ENCODE peak calls at places on chromosomes 13 and 19, in six cellular contexts. M is DND-41, E is IMR-90, D is stomach, G is suprapubic skin, R is thyroid gland. H is an unnamed sample.

GRCh38 chr13:87798536-87798935 is 127.4 kb downstream of the SLITRK5 start:
- DNase-seq in D (no peak), R (no peak), G (no peak), M (no peak), E (no peak), H (no peak)

GRCh38 chr19:33334271-33334670 is 31.9 kb upstream of the CEBPA start:
- DNase-seq in M (no peak), E (no peak), D (no peak), G (no peak), R (no peak), H (no peak)

GRCh38 chr19:30842926-30843325 is 470.7 kb downstream of the ZNF536 start:
- DNase-seq in E (no peak), M (no peak), D (no peak), G (no peak), R (no peak), H (no peak)

GRCh38 chr13:19601749-19602725 is 31.4 kb upstream of the MPHOSPH8 start:
- DNase-seq in R (peak; percentile 21), E (peak; percentile 27), G (no peak), D (peak; percentile 37), M (no peak), H (peak; percentile 61)

GRCh38 chr19:17394891-17395415 is 957 bp upstream of the CCDC194 start:
- DNase-seq in R (peak; percentile 27), D (peak; percentile 58), M (peak; percentile 74), E (peak; percentile 53), G (no peak), H (peak; percentile 81)

GRCh38 chr13:34230271-34230670 is 412.3 kb downstream of the RFC3 start:
- DNase-seq in R (no peak), M (no peak), E (no peak), D (no peak), G (no peak), H (no peak)

GRCh38 chr13:21034602-21035190 is 26.7 kb downstream of the LATS2 start:
- DNase-seq in D (no peak), M (no peak), G (no peak), R (no peak), E (no peak), H (no peak)

GRCh38 chr13:24261566-24261965 is 47.8 kb upstream of the C1QTNF9 start:
- DNase-seq in R (peak; percentile 31), E (no peak), M (no peak), D (no peak), G (no peak), H (peak; percentile 31)

GRCh38 chr19:35313614-35314013 is 15.4 kb upstream of the CD22 start:
- DNase-seq in M (no peak), G (no peak), D (no peak), R (no peak), E (no peak), H (no peak)

GRCh38 chr19:48393559-48394330 is at the start of gene GRIN2D:
- DNase-seq in M (peak; percentile 30), G (no peak), D (no peak), R (no peak), E (peak; percentile 33), H (peak; percentile 21)

GRCh38 chr13:33838567-33839131 is 20.7 kb downstream of the RFC3 start:
- DNase-seq in G (no peak), R (no peak), E (peak; percentile 8), M (no peak), D (no peak), H (no peak)

GRCh38 chr19:18851673-18852325 is 20.0 kb downstream of the UPF1 start:
- DNase-seq in G (no peak), R (no peak), D (no peak), E (no peak), M (no peak), H (no peak)

GRCh38 chr19:10007811-10008211 is 2.5 kb downstream of the COL5A3 start:
- DNase-seq in G (no peak), D (no peak), E (peak; percentile 80), R (no peak), M (no peak), H (no peak)

GRCh38 chr19:52949422-52949821 is 13.3 kb downstream of the ZNF816 start:
- DNase-seq in R (no peak), M (no peak), D (no peak), G (no peak), E (no peak), H (no peak)

GRCh38 chr13:38980628-38981078 is 10.0 kb downstream of the STOML3 start:
- DNase-seq in R (no peak), G (no peak), E (no peak), M (no peak), D (no peak), H (no peak)

GRCh38 chr13:112894423-112894672 is 74.7 kb upstream of the MCF2L start:
- DNase-seq in D (no peak), M (no peak), E (no peak), R (no peak), G (no peak), H (no peak)

GRCh38 chr19:1923319-1923718 is 17.7 kb upstream of the CSNK1G2 start:
- DNase-seq in E (no peak), R (no peak), D (no peak), M (no peak), G (no peak), H (peak; percentile 40)

GRCh38 chr13:33697936-33698335 is 120.0 kb upstream of the RFC3 start:
- DNase-seq in E (no peak), G (no peak), R (no peak), M (no peak), D (no peak), H (no peak)

GRCh38 chr13:73259061-73259908 is 200.5 kb downstream of the KLF5 start:
- DNase-seq in D (no peak), M (no peak), G (no peak), R (no peak), E (peak; percentile 12), H (no peak)

GRCh38 chr19:56015756-56016155 is 29.2 kb downstream of the NLRP5 start:
- DNase-seq in G (no peak), R (no peak), D (no peak), E (no peak), M (peak; percentile 32), H (no peak)

GRCh38 chr13:33426131-33426530 is 140.6 kb upstream of the STARD13 start:
- DNase-seq in D (no peak), G (no peak), R (no peak), M (no peak), E (no peak), H (no peak)

GRCh38 chr13:75724742-75725504 is 88.8 kb downstream of the LMO7 start:
- DNase-seq in E (no peak), D (no peak), G (no peak), R (no peak), M (no peak), H (no peak)

GRCh38 chr19:10965398-10965797 is 4.6 kb downstream of the SMARCA4 start:
- DNase-seq in E (no peak), G (no peak), D (no peak), M (no peak), R (no peak), H (no peak)

GRCh38 chr13:57629821-57630235 is 1.7 kb upstream of the PCDH17 start:
- DNase-seq in D (peak; percentile 67), G (peak; percentile 82), R (peak; percentile 59), M (no peak), E (peak; percentile 42), H (peak; percentile 12)

GRCh38 chr19:17874423-17875135 is 2.8 kb downstream of the SLC5A5 start:
- DNase-seq in M (no peak), E (no peak), R (no peak), G (no peak), D (no peak), H (no peak)

GRCh38 chr13:25882732-25883357 is 169.0 kb downstream of the SHISA2 start:
- DNase-seq in D (no peak), E (no peak), M (peak; percentile 83), R (peak; percentile 25), G (no peak), H (no peak)

GRCh38 chr13:25885418-25885817 is 166.4 kb downstream of the SHISA2 start:
- DNase-seq in D (no peak), M (no peak), G (no peak), R (no peak), E (no peak), H (no peak)

GRCh38 chr13:25887962-25888655 is 163.7 kb downstream of the SHISA2 start:
- DNase-seq in E (no peak), R (no peak), M (no peak), G (no peak), D (no peak), H (peak; percentile 12)

GRCh38 chr13:25890671-25891212 is 161.1 kb downstream of the SHISA2 start:
- DNase-seq in R (no peak), D (no peak), M (no peak), E (no peak), G (no peak), H (no peak)

DNA sequence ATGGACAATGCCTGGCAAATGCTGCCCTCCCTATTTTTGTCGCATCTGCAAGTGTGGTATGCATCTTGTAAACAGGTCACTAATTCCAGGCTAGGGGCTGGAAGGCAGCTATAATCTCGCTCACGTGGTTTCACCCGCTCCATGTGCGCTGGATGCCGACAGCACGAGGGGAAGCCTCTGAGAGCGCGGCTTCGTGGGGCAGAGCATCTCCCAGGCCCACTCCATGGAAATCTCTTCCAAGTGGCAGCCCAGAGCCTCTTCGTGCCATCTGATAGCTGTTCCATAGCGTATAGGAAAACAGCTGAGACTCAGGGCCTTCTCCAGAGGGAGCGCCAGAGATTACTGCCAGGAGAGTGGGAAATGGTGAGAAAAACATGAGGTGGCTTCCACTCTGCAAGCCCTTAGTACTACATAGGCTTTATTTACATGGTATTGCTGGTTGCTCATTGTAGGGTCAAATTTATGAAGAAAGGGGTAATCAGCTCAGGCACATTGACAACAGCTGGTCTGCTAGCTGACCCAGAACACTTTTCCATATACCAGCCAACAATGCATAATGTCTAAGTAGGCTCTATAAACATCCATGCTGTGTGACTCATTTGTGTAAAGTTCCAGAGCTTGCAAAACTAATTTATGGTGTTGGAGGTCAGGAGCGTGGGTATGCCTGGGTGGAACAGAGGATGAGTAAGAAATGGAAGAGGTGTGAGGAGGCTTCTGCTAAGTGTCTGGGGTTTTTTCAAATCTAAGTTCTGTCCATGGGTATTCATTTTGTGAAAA is 165.2 kb downstream of the SHISA2 start:
- DNase-seq in M (no peak), D (no peak), R (no peak), G (no peak), E (peak; percentile 44), H (no peak)
- H3K4me1 ChIP-seq in M (peaks cover 42% of the 10 kb centered on the region), D (no peaks in the 10 kb centered on the region), R (peaks cover 4% of the 10 kb centered on the region), G (no peaks in the 10 kb centered on the region), E (no peaks in the 10 kb centered on the region), H (no peaks in the 10 kb centered on the region)

GRCh38 chr19:41735071-41735623 is 20.2 kb upstream of the CEACAM6 start:
- DNase-seq in G (no peak), E (no peak), R (no peak), D (no peak), M (no peak), H (no peak)
- H3K27ac ChIP-seq in G (no peak overlapping the region), E (no peak overlapping the region), R (no peak overlapping the region), D (peak overlapping the region; percentile 66), M (no peak overlapping the region), H (no peak overlapping the region)

GRCh38 chr13:25354377-25354776 is 17.4 kb upstream of the ATP8A2 start:
- DNase-seq in D (no peak), M (no peak), G (no peak), R (no peak), E (no peak), H (no peak)
- H3K27me3 ChIP-seq in D (no peaks in the 10 kb centered on the region), M (peaks cover 3% of the 10 kb centered on the region), G (peaks cover 9% of the 10 kb centered on the region), R (no peaks in the 10 kb centered on the region), E (peaks cover 5% of the 10 kb centered on the region), H (peaks cover 10% of the 10 kb centered on the region)

DNA sequence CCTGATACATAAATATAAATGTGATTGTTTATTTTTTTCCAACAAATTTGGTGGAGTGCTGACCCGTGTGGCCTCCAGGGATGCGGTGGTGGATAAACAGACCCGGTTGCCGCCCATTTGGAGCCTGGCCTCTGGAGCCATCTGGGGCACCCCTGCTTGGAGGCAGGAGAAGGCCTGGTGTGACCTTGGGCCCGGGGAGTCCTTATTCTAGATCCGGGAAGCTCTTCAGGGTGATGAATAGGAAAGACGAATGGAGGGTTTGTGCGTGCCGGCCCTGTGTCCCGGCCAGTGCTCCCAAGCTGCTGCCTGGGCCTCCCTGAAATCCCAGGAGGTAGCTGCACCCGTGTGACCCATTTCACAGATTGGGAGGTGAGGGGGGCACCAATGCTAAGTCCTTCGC is 11.5 kb downstream of the PAK4 start:
- DNase-seq in R (no peak), E (no peak), D (no peak), G (no peak), M (no peak), H (no peak)
- H3K4me1 ChIP-seq in R (peaks cover 75% of the 10 kb centered on the region), E (peaks cover 12% of the 10 kb centered on the region), D (peaks cover 62% of the 10 kb centered on the region), G (peaks cover 62% of the 10 kb centered on the region), M (no peaks in the 10 kb centered on the region), H (no peaks in the 10 kb centered on the region)

H was measured in CD4-positive, CD25-positive, alpha-beta regulatory T cell.